ENCODE peak calls at places on chromosomes 12 and 14, in four cellular contexts. K is IMR-90, T is mesenchymal stem cell, J is OCI-LY7. L is an unnamed sample.

GRCh38 chr12:56374726-56375597 is 12.3 kb upstream of the APOF start:
- DNase-seq in J (peak), K (peak), T (peak), L (peak)

GRCh38 chr14:80762829-80763228 is 178.7 kb downstream of the CEP128 start:
- DNase-seq in J (no peak), T (no peak), K (peak), L (no peak)

GRCh38 chr12:93090768-93091172 is 161.7 kb upstream of the EEA1 start:
- DNase-seq in K (peak), T (peak), J (no peak), L (peak)

GRCh38 chr14:92997343-92998061 is 74.6 kb downstream of the CHGA start:
- DNase-seq in K (no peak), T (no peak), J (no peak), L (no peak)

GRCh38 chr12:6193853-6194815 is 6.1 kb upstream of the CD9 start:
- DNase-seq in K (peak), T (peak), J (peak), L (no peak)

GRCh38 chr12:68425998-68426397 is 93.8 kb upstream of the MDM1 start:
- DNase-seq in J (no peak), T (peak), K (peak), L (peak)

GRCh38 chr14:19851365-19851764 is 23.6 kb upstream of the OR4K2 start:
- DNase-seq in J (no peak), T (no peak), K (no peak), L (peak)

GRCh38 chr12:132597333-132598283 is 12.8 kb downstream of the LRCOL1 start:
- DNase-seq in J (peak), K (peak), T (peak), L (peak)

GRCh38 chr12:92927436-92928116 is 1.5 kb downstream of the EEA1 start:
- DNase-seq in K (peak), T (peak), J (peak), L (peak)

GRCh38 chr14:102610968-102611811 is 18.7 kb downstream of the RCOR1 start:
- DNase-seq in K (no peak), T (no peak), J (peak), L (no peak)

GRCh38 chr14:54637270-54637669 is 70.3 kb downstream of the SAMD4A start:
- DNase-seq in J (no peak), K (no peak), T (no peak), L (peak)

GRCh38 chr14:103074699-103075341 is 9.2 kb upstream of the LBHD2 start:
- DNase-seq in T (no peak), K (no peak), J (no peak), L (peak)

GRCh38 chr12:9597365-9597764 is 10.4 kb downstream of the KLRB1 start:
- DNase-seq in T (no peak), K (no peak), J (no peak), L (no peak)

GRCh38 chr14:60300019-60300418 is 51.0 kb downstream of the PPM1A start:
- DNase-seq in J (no peak), K (no peak), T (no peak), L (no peak)

GRCh38 chr12:103313894-103314293 is 181.9 kb downstream of the C12orf42 start:
- DNase-seq in T (no peak), K (no peak), J (no peak), L (no peak)

GRCh38 chr14:106209745-106210144 is 683.4 kb downstream of the TMEM121 start:
- DNase-seq in J (no peak), T (no peak), K (no peak), L (no peak)

GRCh38 chr14:100836053-100836805 is 10.3 kb downstream of the MEG3 start:
- DNase-seq in J (no peak), K (no peak), T (no peak), L (no peak)

GRCh38 chr12:46577063-46577776 is 204.6 kb upstream of the SLC38A2 start:
- DNase-seq in J (no peak), T (no peak), K (no peak), L (no peak)

GRCh38 chr14:104335176-104335575 is 196.8 kb downstream of the KIF26A start:
- DNase-seq in J (no peak), K (no peak), T (no peak), L (no peak)

GRCh38 chr12:81080431-81080983 is 2.6 kb downstream of the ACSS3 start:
- DNase-seq in J (no peak), T (no peak), K (peak), L (no peak)

GRCh38 chr12:3641428-3641883 is 111.5 kb downstream of the CRACR2A start:
- DNase-seq in J (no peak), T (peak), K (peak), L (peak)

GRCh38 chr12:40203060-40203430 is 21.8 kb upstream of the LRRK2 start:
- DNase-seq in J (no peak), K (no peak), T (no peak), L (no peak)

GRCh38 chr12:57813111-57813970 is 5.2 kb downstream of the AVIL start:
- DNase-seq in T (no peak), J (no peak), K (no peak), L (no peak)

GRCh38 chr14:70317969-70318634 is 41.4 kb downstream of the COX16 start:
- DNase-seq in K (peak), T (peak), J (peak), L (peak)

GRCh38 chr12:113582521-113583218 is 111.0 kb upstream of the LHX5 start:
- DNase-seq in T (no peak), K (no peak), J (no peak), L (peak)

GRCh38 chr14:93381644-93382043 is 34.7 kb downstream of the COX8C start:
- DNase-seq in J (no peak), K (no peak), T (no peak), L (no peak)

GRCh38 chr12:113683566-113683965 is 211.9 kb upstream of the LHX5 start:
- DNase-seq in K (no peak), T (no peak), J (no peak), L (no peak)

GRCh38 chr12:87120440-87120839 is 864.2 kb upstream of the MGAT4C start:
- DNase-seq in J (no peak), K (peak), T (no peak), L (peak)

GRCh38 chr12:111842556-111843396 is 748 bp downstream of the MAPKAPK5 start:
- DNase-seq in T (peak), K (no peak), J (no peak), L (peak)

GRCh38 chr14:51401272-51401671 is 161.2 kb downstream of the TMX1 start:
- DNase-seq in K (no peak), J (no peak), T (peak), L (no peak)

GRCh38 chr14:26194816-26195215 is 403.0 kb downstream of the NOVA1 start:
- DNase-seq in T (no peak), K (no peak), J (no peak), L (no peak)

GRCh38 chr14:85187521-85187920 is 342.4 kb upstream of the FLRT2 start:
- DNase-seq in J (no peak), K (no peak), T (no peak), L (peak)

GRCh38 chr12:6939187-6939540 is 4.5 kb upstream of the RNU7-1 start:
- DNase-seq in T (no peak), K (no peak), J (no peak), L (no peak)

GRCh38 chr14:22689186-22689585 is 45.0 kb upstream of the OR6J1 start:
- DNase-seq in K (peak), T (peak), J (no peak), L (peak)

GRCh38 chr12:103762473-103762872 is 78.6 kb downstream of the NT5DC3 start:
- DNase-seq in T (no peak), K (no peak), J (no peak), L (no peak)

GRCh38 chr14:91955168-91955567 is 7.7 kb upstream of the FBLN5 start:
- DNase-seq in J (no peak), T (no peak), K (no peak), L (no peak)

GRCh38 chr14:94478420-94478819 is 2.4 kb upstream of the SERPINA9 start:
- DNase-seq in J (no peak), K (no peak), T (no peak), L (no peak)

GRCh38 chr14:94474581-94475031 is 1.4 kb downstream of the SERPINA9 start:
- DNase-seq in K (peak), J (no peak), T (no peak), L (no peak)

GRCh38 chr14:94473666-94474410 is 2.2 kb downstream of the SERPINA9 start:
- DNase-seq in J (no peak), T (no peak), K (no peak), L (no peak)

GRCh38 chr14:94472842-94473241 is 3.2 kb downstream of the SERPINA9 start:
- DNase-seq in T (no peak), K (no peak), J (no peak), L (no peak)

DNA sequence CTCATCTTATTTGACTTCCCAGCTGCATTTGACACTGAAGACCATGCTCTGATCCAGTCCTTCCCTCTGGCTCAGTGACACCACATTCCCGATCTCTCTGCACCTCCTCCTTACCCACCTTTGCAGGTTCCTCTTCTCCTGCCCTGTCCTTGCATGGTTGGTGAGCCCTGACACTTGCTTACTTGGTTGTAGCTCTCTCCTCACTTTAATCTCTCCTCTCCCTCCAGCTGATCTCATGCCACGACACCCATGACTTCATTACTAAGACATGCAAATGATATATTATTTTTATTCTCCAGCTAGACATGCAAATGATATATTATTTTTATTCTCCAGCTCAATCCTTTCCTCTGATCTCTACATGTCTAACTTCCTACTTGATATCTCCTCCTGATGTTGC is at the start of gene SERPINA9:
- DNase-seq in K (no peak), J (no peak), T (no peak), L (no peak)
- H2AFZ ChIP-seq in K (no peak), J (no peak), T (no peak), L (no peak)

DNA sequence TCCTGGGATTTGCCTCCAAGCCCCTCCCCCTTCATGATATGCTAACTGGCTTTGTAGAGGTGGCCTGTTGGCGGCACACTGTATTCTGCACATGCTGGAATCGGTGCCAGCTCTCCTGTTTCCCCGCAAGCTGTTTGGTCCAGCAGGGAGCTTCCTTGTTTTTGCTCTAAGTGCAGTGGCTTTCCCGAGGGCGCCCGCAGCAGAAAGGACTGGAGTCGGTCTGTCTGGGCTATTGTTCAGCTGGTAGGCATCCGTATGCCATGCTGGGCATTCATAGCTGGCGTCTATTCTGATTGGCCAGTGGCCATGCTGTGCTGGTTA is 88.9 kb upstream of the MED13L start:
- DNase-seq in K (no peak), J (no peak), T (no peak), L (no peak)
- H2AFZ ChIP-seq in K (no peak), J (no peak), T (no peak), L (no peak)

GRCh38 chr12:19338405-19338804 is 100.9 kb upstream of the AEBP2 start:
- DNase-seq in T (peak), K (peak), J (no peak), L (no peak)
- H2AFZ ChIP-seq in T (no peak), K (no peak), J (no peak), L (no peak)

GRCh38 chr14:61476105-61476736 is 154.8 kb downstream of the PRKCH start:
- DNase-seq in K (no peak), J (peak), T (no peak), L (no peak)
- H2AFZ ChIP-seq in K (no peak), J (peak), T (no peak), L (no peak)

DNA sequence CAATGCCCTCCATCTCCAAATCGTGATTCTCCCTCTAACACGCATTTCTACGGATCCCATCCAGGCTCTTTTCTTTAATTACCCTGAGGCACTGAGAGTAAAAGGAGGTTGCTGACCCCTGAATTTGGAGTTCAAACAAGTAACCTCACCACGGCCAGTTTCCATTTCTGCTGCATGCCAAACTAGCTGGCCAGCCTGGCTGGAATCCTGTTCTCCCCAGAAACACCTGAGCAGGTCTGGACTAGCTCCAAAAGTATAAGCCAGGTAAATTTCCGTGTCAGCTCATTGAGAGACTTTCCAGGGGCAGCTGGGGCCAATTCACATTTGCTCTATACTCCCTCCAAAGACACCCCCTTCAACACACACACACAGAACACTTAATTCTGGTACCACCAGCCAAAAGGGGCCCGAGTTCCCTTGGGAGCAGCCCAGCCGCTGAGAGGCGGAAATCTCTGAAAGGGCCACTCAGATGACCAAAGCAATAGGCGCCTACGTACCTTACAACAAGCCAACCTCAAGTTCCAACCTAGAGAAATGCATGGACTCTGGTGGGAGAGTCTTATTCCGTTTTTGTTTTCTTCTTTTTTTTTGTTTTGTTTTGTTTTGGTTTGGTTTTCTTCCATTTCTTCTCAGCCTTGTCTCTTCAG is 131.4 kb downstream of the NDUFA12 start:
- DNase-seq in T (no peak), J (no peak), K (no peak), L (no peak)
- H2AFZ ChIP-seq in T (no peak), J (peak), K (no peak), L (no peak)